ENCODE peak calls at places on chromosomes 12 and 14, in eight cellular contexts. W is SK-N-MC, Y is HCT116, N is endothelial cell of umbilical vein, X is GM12878, S is H1, I is K562, M is HepG2. A is an unnamed sample.
A peak's percentile ranks its signal among the peaks of the same experiment; 100 is the strongest.

GRCh38 chr14:102554835-102555819 is 37.3 kb upstream of the RCOR1 start:
- DNase-seq in W (no peak), Y (no peak), N (peak; percentile 29), X (no peak), S (no peak), I (no peak), M (no peak), A (peak; percentile 95)

GRCh38 chr12:89450922-89451321 is 73.7 kb downstream of the GALNT4 start:
- DNase-seq in W (peak; percentile 76), Y (no peak), N (peak; percentile 78), X (no peak), S (no peak), I (no peak), M (peak; percentile 6), A (peak; percentile 56)

GRCh38 chr12:104535383-104535782 is 78.6 kb downstream of the CHST11 start:
- DNase-seq in W (no peak), Y (no peak), N (no peak), X (no peak), S (no peak), I (no peak), M (no peak), A (no peak)

GRCh38 chr12:49847161-49847560 is 4.3 kb upstream of the BCDIN3D start:
- DNase-seq in W (no peak), Y (no peak), N (no peak), X (no peak), S (no peak), I (no peak), M (no peak), A (no peak)

GRCh38 chr14:64654072-64654899 is 49.9 kb upstream of the PLEKHG3 start:
- DNase-seq in W (no peak), Y (no peak), N (peak; percentile 85), X (peak; percentile 27), S (no peak), I (no peak), M (peak; percentile 60), A (no peak)

GRCh38 chr12:124497658-124498057 is 69.8 kb downstream of the NCOR2 start:
- DNase-seq in W (no peak), Y (no peak), N (no peak), X (no peak), S (no peak), I (no peak), M (no peak), A (no peak)

GRCh38 chr14:68580676-68581075 is 212.2 kb downstream of the ZFP36L1 start:
- DNase-seq in W (no peak), Y (no peak), N (no peak), X (no peak), S (no peak), I (no peak), M (no peak), A (no peak)

GRCh38 chr14:103522028-103522581 is 525 bp downstream of the CKB start:
- DNase-seq in W (no peak), Y (no peak), N (no peak), X (no peak), S (no peak), I (peak; percentile 66), M (no peak), A (peak; percentile 57)

GRCh38 chr12:6567112-6567680 is 895 bp downstream of the NOP2 start:
- DNase-seq in W (no peak), Y (no peak), N (peak; percentile 26), X (no peak), S (no peak), I (peak; percentile 19), M (no peak), A (no peak)

GRCh38 chr12:12975322-12976077 is 23.5 kb upstream of the GPRC5D start:
- DNase-seq in W (no peak), Y (peak; percentile 29), N (peak; percentile 69), X (no peak), S (no peak), I (peak; percentile 11), M (peak; percentile 41), A (peak; percentile 76)

GRCh38 chr14:75298187-75298985 is 19.8 kb downstream of the FOS start:
- DNase-seq in W (no peak), Y (no peak), N (no peak), X (no peak), S (no peak), I (peak; percentile 17), M (no peak), A (no peak)

GRCh38 chr14:54776361-54777001 is 126.1 kb downstream of the GCH1 start:
- DNase-seq in W (no peak), Y (no peak), N (no peak), X (peak; percentile 24), S (no peak), I (no peak), M (no peak), A (no peak)

GRCh38 chr14:89351364-89351957 is 65.6 kb downstream of the FOXN3 start:
- DNase-seq in W (peak; percentile 50), Y (no peak), N (peak; percentile 51), X (peak; percentile 54), S (peak; percentile 38), I (no peak), M (peak; percentile 98), A (peak; percentile 87)

GRCh38 chr14:23068792-23069412 is 11.6 kb upstream of the CDH24 start:
- DNase-seq in W (peak; percentile 92), Y (peak; percentile 88), N (peak; percentile 97), X (peak; percentile 67), S (peak; percentile 84), I (peak; percentile 76), M (peak; percentile 98), A (peak; percentile 96)

GRCh38 chr12:50636505-50636904 is 127.4 kb upstream of the ATF1 start:
- DNase-seq in W (no peak), Y (no peak), N (no peak), X (no peak), S (no peak), I (no peak), M (no peak), A (no peak)

GRCh38 chr14:26021759-26022158 is 576.1 kb downstream of the NOVA1 start:
- DNase-seq in W (no peak), Y (no peak), N (no peak), X (no peak), S (no peak), I (no peak), M (no peak), A (no peak)

GRCh38 chr12:119667577-119668314 is at the start of gene PRKAB1:
- DNase-seq in W (peak; percentile 68), Y (peak; percentile 96), N (peak; percentile 93), X (peak; percentile 89), S (peak; percentile 97), I (peak; percentile 94), M (peak; percentile 96), A (peak; percentile 99)

GRCh38 chr14:35374273-35374681 is 30.3 kb downstream of the NFKBIA start:
- DNase-seq in W (peak; percentile 73), Y (peak; percentile 35), N (peak; percentile 36), X (no peak), S (no peak), I (no peak), M (peak; percentile 89), A (no peak)

GRCh38 chr14:69506241-69506595 is 21.7 kb downstream of the PLEKHD1 start:
- DNase-seq in W (no peak), Y (no peak), N (no peak), X (no peak), S (no peak), I (no peak), M (no peak), A (no peak)

GRCh38 chr12:116977465-116978380 is 67.0 kb downstream of the FBXW8 start:
- DNase-seq in W (no peak), Y (no peak), N (no peak), X (peak; percentile 12), S (no peak), I (no peak), M (no peak), A (no peak)

GRCh38 chr14:102499401-102500189 is 10.0 kb downstream of the ANKRD9 start:
- DNase-seq in W (no peak), Y (no peak), N (no peak), X (no peak), S (no peak), I (no peak), M (no peak), A (no peak)

GRCh38 chr12:124592481-124593160 is 25.2 kb upstream of the NCOR2 start:
- DNase-seq in W (no peak), Y (no peak), N (no peak), X (no peak), S (no peak), I (no peak), M (no peak), A (no peak)

GRCh38 chr14:84112589-84112988 is 1417.4 kb upstream of the FLRT2 start:
- DNase-seq in W (no peak), Y (no peak), N (peak; percentile 49), X (no peak), S (no peak), I (no peak), M (no peak), A (no peak)

GRCh38 chr12:106120578-106121105 is 18.1 kb downstream of the NUAK1 start:
- DNase-seq in W (no peak), Y (no peak), N (no peak), X (no peak), S (no peak), I (no peak), M (peak; percentile 84), A (no peak)
- TF ChIP-seq POLR2AphosphoS5 in W (no peak), Y (no peak), N (no peak), X (no peak), S (no peak), I (no peak), M (no peak), A (no peak)

GRCh38 chr14:104604461-104605449 is at the start of gene TMEM179:
- DNase-seq in W (no peak), Y (no peak), N (peak; percentile 14), X (no peak), S (peak; percentile 15), I (peak; percentile 81), M (peak; percentile 7), A (peak; percentile 86)
- TF ChIP-seq EZH2 in W (no peak), Y (no peak), N (peak; percentile 77), X (no peak), S (no peak), I (no peak), M (no peak), A (no peak)

GRCh38 chr12:56716458-56716857 is 8.6 kb downstream of the NACA start:
- DNase-seq in W (no peak), Y (no peak), N (no peak), X (no peak), S (no peak), I (peak; percentile 25), M (no peak), A (no peak)
- TF ChIP-seq POLR2AphosphoS5 in W (no peak), Y (no peak), N (no peak), X (no peak), S (no peak), I (no peak), M (no peak), A (no peak)

GRCh38 chr14:90831821-90832220 is 15.6 kb upstream of the TTC7B start:
- DNase-seq in W (no peak), Y (no peak), N (no peak), X (no peak), S (no peak), I (no peak), M (no peak), A (no peak)

GRCh38 chr14:90837355-90837754 is 21.1 kb upstream of the TTC7B start:
- DNase-seq in W (no peak), Y (no peak), N (no peak), X (no peak), S (no peak), I (no peak), M (no peak), A (no peak)

GRCh38 chr14:90839024-90839888 is 23.0 kb upstream of the TTC7B start:
- DNase-seq in W (no peak), Y (no peak), N (peak; percentile 73), X (no peak), S (no peak), I (no peak), M (no peak), A (no peak)

GRCh38 chr14:90839889-90840266 is 23.6 kb upstream of the TTC7B start:
- DNase-seq in W (no peak), Y (no peak), N (no peak), X (no peak), S (no peak), I (no peak), M (no peak), A (no peak)

GRCh38 chr14:90836692-90837063 is 20.4 kb upstream of the TTC7B start:
- DNase-seq in W (no peak), Y (no peak), N (no peak), X (no peak), S (no peak), I (no peak), M (no peak), A (no peak)
- TF ChIP-seq EZH2 in W (no peak), Y (no peak), N (no peak), X (no peak), S (no peak), I (no peak), M (no peak), A (no peak)

A was measured in GM23338.